ENCODE peak calls at places on chromosomes 3 and 15, in eight cellular contexts. K is AG04449; U is HT-29; F is stimulated activated CD4-positive, alpha-beta T cell treated with anti-CD3 and anti-CD28 coated beads, TNF-alpha, amount 100 ng/mL, for 1 hour; D is HS-5; A is dorsolateral prefrontal cortex; H is frontal cortex; Q is activated naive CD4-positive, alpha-beta T cell treated with anti-CD3 and anti-CD28 coated beads, Interleukin-2, amount 10 ng/mL, durations not matched to agents 7 days and 5 days. X is an unnamed sample.

GRCh38 chr15:63407612-63408011 is 26.0 kb upstream of the CA12 start:
- DNase-seq in K (no peak), U (peak), F (no peak), D (no peak), A (no peak), H (no peak), Q (no peak), X (no peak)

GRCh38 chr15:76285241-76285825 is 25.9 kb downstream of the ETFA start:
- DNase-seq in K (no peak), U (peak), F (no peak), D (no peak), A (no peak), H (no peak), Q (no peak), X (peak)

GRCh38 chr3:94070341-94070911 is 7.6 kb downstream of the NSUN3 start:
- DNase-seq in K (no peak), U (no peak), F (no peak), D (no peak), A (no peak), H (no peak), Q (no peak), X (no peak)

GRCh38 chr3:67655364-67656121 is 1.1 kb upstream of the SUCLG2 start:
- DNase-seq in K (no peak), U (no peak), F (peak), D (no peak), A (no peak), H (no peak), Q (peak), X (no peak)

GRCh38 chr3:126746395-126747177 is 42.5 kb downstream of the CHCHD6 start:
- DNase-seq in K (peak), U (peak), F (no peak), D (peak), A (no peak), H (no peak), Q (no peak), X (no peak)

GRCh38 chr3:112900088-112900487 is 53.4 kb upstream of the CD200R1L start:
- DNase-seq in K (no peak), U (no peak), F (no peak), D (no peak), A (no peak), H (no peak), Q (no peak), X (no peak)

GRCh38 chr3:114571363-114571762 is 277.5 kb downstream of the TIGIT start:
- DNase-seq in K (no peak), U (no peak), F (no peak), D (no peak), A (no peak), H (no peak), Q (no peak), X (no peak)

GRCh38 chr15:20357139-20358065 is 184.2 kb downstream of the GOLGA6L6 start:
- DNase-seq in K (no peak), U (no peak), F (no peak), D (no peak), A (peak), H (peak), Q (no peak), X (no peak)

GRCh38 chr3:128623762-128624176 is 26.8 kb downstream of the RPN1 start:
- DNase-seq in K (no peak), U (no peak), F (no peak), D (no peak), A (no peak), H (no peak), Q (no peak), X (no peak)

GRCh38 chr3:121504598-121504997 is 41.2 kb downstream of the POLQ start:
- DNase-seq in K (no peak), U (no peak), F (no peak), D (no peak), A (no peak), H (no peak), Q (no peak), X (no peak)

GRCh38 chr15:41999290-42000285 is 21.3 kb downstream of the PLA2G4E start:
- DNase-seq in K (no peak), U (no peak), F (no peak), D (no peak), A (no peak), H (no peak), Q (no peak), X (no peak)

GRCh38 chr3:161314836-161315391 is 56.4 kb downstream of the SPTSSB start:
- DNase-seq in K (no peak), U (peak), F (no peak), D (peak), A (no peak), H (no peak), Q (no peak), X (no peak)

GRCh38 chr3:31946484-31947081 is 34.5 kb downstream of the OSBPL10 start:
- DNase-seq in K (no peak), U (no peak), F (no peak), D (no peak), A (no peak), H (no peak), Q (no peak), X (no peak)

GRCh38 chr15:48800811-48801460 is 9.9 kb downstream of the CEP152 start:
- DNase-seq in K (no peak), U (peak), F (no peak), D (no peak), A (no peak), H (no peak), Q (no peak), X (no peak)

GRCh38 chr3:193905541-193905940 is 230.4 kb upstream of the HES1 start:
- DNase-seq in K (no peak), U (no peak), F (no peak), D (no peak), A (no peak), H (no peak), Q (no peak), X (no peak)

GRCh38 chr15:45892182-45892581 is 257.4 kb downstream of the SQOR start:
- DNase-seq in K (no peak), U (no peak), F (no peak), D (peak), A (no peak), H (no peak), Q (no peak), X (no peak)

GRCh38 chr3:4495294-4496110 is 2.4 kb downstream of the ITPR1 start:
- DNase-seq in K (no peak), U (no peak), F (no peak), D (no peak), A (no peak), H (no peak), Q (no peak), X (no peak)

GRCh38 chr15:74669627-74670026 is 26.2 kb downstream of the EDC3 start:
- DNase-seq in K (no peak), U (no peak), F (no peak), D (no peak), A (no peak), H (no peak), Q (no peak), X (no peak)

GRCh38 chr3:155391583-155391982 is 98.1 kb upstream of the STRIT1 start:
- DNase-seq in K (peak), U (no peak), F (no peak), D (peak), A (no peak), H (no peak), Q (no peak), X (no peak)

GRCh38 chr3:69865920-69866679 is 126.8 kb downstream of the MITF start:
- DNase-seq in K (no peak), U (no peak), F (no peak), D (no peak), A (no peak), H (no peak), Q (no peak), X (no peak)

GRCh38 chr15:57639306-57639705 is 47.6 kb downstream of the MYZAP start:
- DNase-seq in K (no peak), U (no peak), F (no peak), D (no peak), A (no peak), H (no peak), Q (no peak), X (no peak)

GRCh38 chr3:37202035-37202434 is 27.7 kb upstream of the LRRFIP2 start:
- DNase-seq in K (no peak), U (no peak), F (no peak), D (no peak), A (no peak), H (no peak), Q (no peak), X (no peak)

GRCh38 chr3:62785384-62785783 is 89.8 kb downstream of the CADPS start:
- DNase-seq in K (no peak), U (no peak), F (no peak), D (no peak), A (no peak), H (no peak), Q (no peak), X (no peak)

GRCh38 chr3:101849714-101850326 is 506 bp downstream of the NFKBIZ start:
- DNase-seq in K (no peak), U (peak), F (peak), D (no peak), A (peak), H (peak), Q (peak), X (peak)

GRCh38 chr15:29888651-29889050 is 66.4 kb upstream of the TJP1 start:
- DNase-seq in K (no peak), U (no peak), F (no peak), D (no peak), A (peak), H (no peak), Q (no peak), X (peak)

GRCh38 chr3:37173806-37174205 is 576 bp downstream of the LRRFIP2 start:
- DNase-seq in K (no peak), U (no peak), F (no peak), D (no peak), A (no peak), H (no peak), Q (no peak), X (no peak)

GRCh38 chr15:62059818-62060115 is 480 bp downstream of the VPS13C start:
- DNase-seq in K (no peak), U (peak), F (no peak), D (no peak), A (peak), H (no peak), Q (peak), X (no peak)

GRCh38 chr15:31034152-31034551 is 42.7 kb upstream of the MTMR10 start:
- DNase-seq in K (no peak), U (no peak), F (no peak), D (no peak), A (no peak), H (no peak), Q (no peak), X (no peak)

GRCh38 chr3:11447584-11448200 is 175.5 kb downstream of the ATG7 start:
- DNase-seq in K (no peak), U (no peak), F (no peak), D (no peak), A (no peak), H (no peak), Q (no peak), X (no peak)

X was measured in iPS-NIHi11.